ENCODE peak calls at places on chromosomes 7 and 10, in seven cellular contexts. G, O, F, M, Q, I and N are unnamed samples.

GRCh38 chr10:23341004-23341403 is 3.6 kb downstream of the C10orf67 start:
- DNase-seq in F (no peak), Q (no peak), G (peak; percentile 41), O (no peak), I (no peak), M (no peak), N (no peak)

GRCh38 chr7:42108803-42109528 is 128.0 kb downstream of the GLI3 start:
- DNase-seq in G (no peak), F (no peak), O (no peak), M (no peak), Q (no peak), I (no peak), N (no peak)

GRCh38 chr10:48814933-48815332 is 124.7 kb downstream of the LRRC18 start:
- DNase-seq in O (no peak), G (peak; percentile 7), F (no peak), M (no peak), I (no peak), Q (no peak), N (no peak)

GRCh38 chr7:114310344-114311118 is 104.1 kb upstream of the FOXP2 start:
- DNase-seq in I (no peak), F (no peak), M (no peak), O (no peak), G (no peak), Q (no peak), N (no peak)

GRCh38 chr7:2785071-2785500 is 59.0 kb downstream of the GNA12 start:
- DNase-seq in G (peak; percentile 12), I (no peak), Q (peak; percentile 42), M (no peak), O (no peak), F (no peak), N (no peak)

GRCh38 chr7:147279951-147280350 is 1163.3 kb downstream of the CNTNAP2 start:
- DNase-seq in M (no peak), O (no peak), F (no peak), G (no peak), Q (no peak), I (peak; percentile 50), N (no peak)

GRCh38 chr7:66553001-66553400 is 75.7 kb upstream of the KCTD7 start:
- DNase-seq in O (no peak), M (no peak), F (no peak), G (no peak), I (no peak), Q (no peak), N (no peak)

GRCh38 chr10:121084029-121084674 is 233.0 kb downstream of the WDR11 start:
- DNase-seq in F (no peak), M (no peak), G (no peak), Q (no peak), I (no peak), O (no peak), N (no peak)

GRCh38 chr7:13041368-13041988 is 354.0 kb downstream of the ARL4A start:
- DNase-seq in O (no peak), I (no peak), M (no peak), G (no peak), F (no peak), Q (no peak), N (no peak)

GRCh38 chr10:47364366-47364765 is 16.2 kb downstream of the RBP3 start:
- DNase-seq in M (no peak), Q (no peak), F (no peak), I (no peak), G (no peak), O (no peak), N (no peak)

GRCh38 chr7:140231779-140232491 is 55.2 kb upstream of the KDM7A start:
- DNase-seq in I (no peak), F (no peak), Q (no peak), M (no peak), G (no peak), O (no peak), N (no peak)

GRCh38 chr10:17115683-17116082 is 13.9 kb downstream of the CUBN start:
- DNase-seq in O (no peak), M (peak; percentile 50), G (peak; percentile 67), Q (peak; percentile 27), I (no peak), F (no peak), N (no peak)

GRCh38 chr10:60203993-60204618 is 185.6 kb downstream of the ANK3 start:
- DNase-seq in F (no peak), M (peak; percentile 10), I (no peak), O (no peak), G (peak; percentile 16), Q (peak; percentile 75), N (no peak)

GRCh38 chr7:74311305-74311744 is 22.1 kb downstream of the CLIP2 start:
- DNase-seq in F (no peak), G (peak; percentile 66), M (no peak), Q (no peak), I (no peak), O (no peak), N (no peak)

GRCh38 chr7:153951207-153951725 is 100.9 kb upstream of the DPP6 start:
- DNase-seq in Q (no peak), F (no peak), M (no peak), I (no peak), O (no peak), G (no peak), N (no peak)

GRCh38 chr7:1317654-1318450 is 85.2 kb downstream of the UNCX start:
- DNase-seq in I (no peak), G (no peak), O (no peak), M (no peak), Q (no peak), F (no peak), N (no peak)

GRCh38 chr10:22803201-22803895 is 89.0 kb upstream of the PIP4K2A start:
- DNase-seq in M (no peak), G (peak; percentile 61), O (no peak), Q (peak; percentile 44), I (no peak), F (no peak), N (no peak)

GRCh38 chr10:58322072-58322834 is 12.6 kb upstream of the UBE2D1 start:
- DNase-seq in G (no peak), F (no peak), Q (peak; percentile 40), I (no peak), O (peak; percentile 96), M (no peak), N (no peak)

GRCh38 chr7:70480913-70481579 is 650.9 kb upstream of the GALNT17 start:
- DNase-seq in I (no peak), O (no peak), F (no peak), M (no peak), Q (no peak), G (no peak), N (no peak)

GRCh38 chr10:4656576-4657194 is 169.3 kb upstream of the AKR1E2 start:
- DNase-seq in F (no peak), G (peak; percentile 47), O (no peak), M (peak; percentile 34), Q (peak; percentile 77), I (peak; percentile 5), N (peak; percentile 65)